ENCODE peak calls at places on chromosomes 11 and 22, in seven cellular contexts. V is aorta, C is left lung, E is heart right ventricle, Y is HepG2, P is K562, M is lower lobe of right lung. J is an unnamed sample.

GRCh38 chr11:118531597-118532084 is 649 bp downstream of the TMEM25 start:
- ATAC-seq in V (peak; percentile 13), C (peak; percentile 18), E (peak; percentile 27), Y (peak; percentile 37), P (no peak), M (peak; percentile 8), J (no peak)

GRCh38 chr11:70517203-70517602 is 118.9 kb downstream of the CTTN start:
- ATAC-seq in V (no peak), C (peak; percentile 56), E (no peak), Y (no peak), P (no peak), M (peak; percentile 62), J (no peak)

GRCh38 chr22:24165673-24166072 is 15.6 kb upstream of the SUSD2 start:
- ATAC-seq in V (no peak), C (no peak), E (no peak), Y (no peak), P (no peak), M (no peak), J (no peak)

GRCh38 chr11:77407613-77408012 is 66.3 kb downstream of the PAK1 start:
- ATAC-seq in V (no peak), C (peak; percentile 30), E (peak; percentile 32), Y (peak; percentile 92), P (no peak), M (no peak), J (no peak)

GRCh38 chr22:19429950-19430889 is 1.3 kb downstream of the HIRA start:
- ATAC-seq in V (no peak), C (no peak), E (no peak), Y (peak; percentile 3), P (peak; percentile 20), M (no peak), J (no peak)

GRCh38 chr11:20054584-20054983 is 105.7 kb downstream of the DBX1 start:
- ATAC-seq in V (no peak), C (no peak), E (no peak), Y (no peak), P (no peak), M (no peak), J (no peak)

GRCh38 chr11:95245038-95245437 is 14.0 kb upstream of the SESN3 start:
- ATAC-seq in V (no peak), C (peak; percentile 50), E (no peak), Y (no peak), P (no peak), M (peak; percentile 45), J (no peak)

GRCh38 chr22:46687045-46687444 is 51.0 kb downstream of the CERK start:
- ATAC-seq in V (peak; percentile 23), C (no peak), E (no peak), Y (no peak), P (no peak), M (no peak), J (no peak)

GRCh38 chr11:18739684-18740083 is 13.7 kb upstream of the IGSF22 start:
- ATAC-seq in V (no peak), C (no peak), E (no peak), Y (peak; percentile 27), P (peak; percentile 77), M (no peak), J (no peak)

GRCh38 chr22:29661355-29661754 is 57.9 kb downstream of the NF2 start:
- ATAC-seq in V (no peak), C (no peak), E (no peak), Y (no peak), P (no peak), M (no peak), J (no peak)

GRCh38 chr11:86089659-86090058 is 20.8 kb upstream of the PICALM start:
- ATAC-seq in V (no peak), C (no peak), E (peak; percentile 83), Y (no peak), P (no peak), M (no peak), J (no peak)

GRCh38 chr22:21779444-21779843 is 43.9 kb upstream of the YPEL1 start:
- ATAC-seq in V (no peak), C (no peak), E (no peak), Y (no peak), P (no peak), M (no peak), J (no peak)

GRCh38 chr11:43738600-43739409 is 58.3 kb downstream of the HSD17B12 start:
- ATAC-seq in V (peak; percentile 47), C (peak; percentile 89), E (peak; percentile 88), Y (peak; percentile 61), P (peak; percentile 92), M (peak; percentile 46), J (no peak)

DNA sequence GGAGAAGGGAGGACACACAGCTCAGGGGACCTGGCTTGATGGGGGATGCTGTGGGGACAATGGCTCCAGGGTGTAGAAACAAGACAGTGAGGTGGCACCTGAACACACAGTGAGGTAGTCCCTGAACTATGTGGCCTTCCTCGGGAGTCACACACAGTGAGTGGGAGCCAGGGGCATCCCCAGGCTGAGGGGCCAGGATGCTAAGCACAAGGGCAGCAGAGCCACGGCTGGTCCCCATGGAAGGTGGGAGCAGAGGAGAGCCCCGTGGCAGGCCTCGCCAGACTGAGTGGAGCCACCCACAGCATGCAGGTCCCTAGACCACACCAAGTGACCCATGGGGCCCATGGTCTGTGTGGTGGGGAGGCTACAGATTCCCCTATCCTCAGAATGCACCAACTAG is 26.0 kb upstream of the ABCC8 start:
- ATAC-seq in V (no peak), C (no peak), E (no peak), Y (no peak), P (no peak), M (no peak), J (no peak)
- H3K36me3 ChIP-seq in V (no peaks in the 10 kb centered on the region), C (no peaks in the 10 kb centered on the region), E (no peaks in the 10 kb centered on the region), Y (no peaks in the 10 kb centered on the region), P (no peaks in the 10 kb centered on the region), M (no peaks in the 10 kb centered on the region), J (no peaks in the 10 kb centered on the region)

GRCh38 chr11:64268028-64268686 is 16.3 kb downstream of the BAD start:
- ATAC-seq in V (no peak), C (no peak), E (no peak), Y (no peak), P (no peak), M (no peak), J (no peak)
- H3K4me3 ChIP-seq in V (no peak overlapping the region), C (peak overlapping the region; percentile 81), E (no peak overlapping the region), Y (peak overlapping the region; percentile 86), P (peak overlapping the region; percentile 60), M (peak overlapping the region; percentile 95), J (peak overlapping the region; percentile 70)

GRCh38 chr11:875769-876301 is 33.2 kb downstream of the TSPAN4 start:
- ATAC-seq in V (no peak), C (no peak), E (no peak), Y (no peak), P (peak; percentile 80), M (no peak), J (no peak)
- H3K36me3 ChIP-seq in V (no peaks in the 10 kb centered on the region), C (peaks cover 22% of the 10 kb centered on the region), E (no peaks in the 10 kb centered on the region), Y (peaks cover 7% of the 10 kb centered on the region), P (peaks cover 59% of the 10 kb centered on the region), M (peaks cover 14% of the 10 kb centered on the region), J (peaks cover 48% of the 10 kb centered on the region)

GRCh38 chr22:49966716-49967332 is 6.3 kb downstream of the PIM3 start:
- ATAC-seq in V (no peak), C (no peak), E (no peak), Y (peak; percentile 36), P (no peak), M (peak; percentile 0), J (no peak)

GRCh38 chr22:49965291-49966040 is 4.9 kb downstream of the PIM3 start:
- ATAC-seq in V (no peak), C (no peak), E (no peak), Y (peak; percentile 4), P (no peak), M (no peak), J (no peak)

GRCh38 chr22:49964493-49965290 is 4.1 kb downstream of the PIM3 start:
- ATAC-seq in V (no peak), C (no peak), E (no peak), Y (no peak), P (no peak), M (no peak), J (no peak)

GRCh38 chr22:49967333-49968241 is 7.0 kb downstream of the PIM3 start:
- ATAC-seq in V (no peak), C (no peak), E (no peak), Y (peak; percentile 28), P (no peak), M (no peak), J (no peak)

DNA sequence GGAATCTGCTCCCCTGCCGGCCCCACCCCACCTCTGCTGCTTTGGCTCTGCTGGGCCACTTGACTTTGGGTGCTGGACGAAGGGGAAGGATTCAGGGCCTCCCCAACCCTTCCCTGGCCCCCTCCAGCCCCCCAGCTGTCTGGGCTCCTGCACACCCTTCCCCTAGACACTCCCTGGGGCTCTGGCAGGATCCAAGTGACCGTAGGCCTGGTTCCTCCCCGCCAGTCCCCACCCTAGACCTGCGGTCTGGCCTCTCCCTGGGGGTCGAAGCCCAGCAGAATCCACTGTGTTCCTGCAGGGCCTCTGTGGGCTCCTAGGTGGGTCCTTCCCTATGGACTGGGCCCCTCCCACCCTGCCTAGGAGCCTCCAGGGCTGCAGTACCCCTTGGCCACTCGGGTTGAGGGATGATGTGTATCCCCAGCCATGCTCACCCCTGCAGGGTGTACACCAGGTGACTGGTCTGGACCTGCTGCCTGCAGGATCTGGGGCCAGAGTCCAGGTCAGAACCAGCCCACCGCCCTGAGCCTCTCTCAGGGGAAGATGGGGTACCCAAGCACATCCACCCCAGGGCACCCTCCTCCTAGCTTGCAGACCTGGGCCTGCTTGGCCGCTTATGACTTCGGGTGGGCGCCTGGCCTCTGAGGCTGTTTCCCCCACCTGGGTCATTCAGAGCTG is 5.6 kb downstream of the PIM3 start:
- ATAC-seq in V (no peak), C (no peak), E (no peak), Y (peak; percentile 22), P (no peak), M (no peak), J (no peak)
- H3K4me3 ChIP-seq in V (no peak overlapping the region), C (peak overlapping the region; percentile 100), E (no peak overlapping the region), Y (peak overlapping the region; percentile 26), P (no peak overlapping the region), M (peak overlapping the region; percentile 95), J (no peak overlapping the region)

DNA sequence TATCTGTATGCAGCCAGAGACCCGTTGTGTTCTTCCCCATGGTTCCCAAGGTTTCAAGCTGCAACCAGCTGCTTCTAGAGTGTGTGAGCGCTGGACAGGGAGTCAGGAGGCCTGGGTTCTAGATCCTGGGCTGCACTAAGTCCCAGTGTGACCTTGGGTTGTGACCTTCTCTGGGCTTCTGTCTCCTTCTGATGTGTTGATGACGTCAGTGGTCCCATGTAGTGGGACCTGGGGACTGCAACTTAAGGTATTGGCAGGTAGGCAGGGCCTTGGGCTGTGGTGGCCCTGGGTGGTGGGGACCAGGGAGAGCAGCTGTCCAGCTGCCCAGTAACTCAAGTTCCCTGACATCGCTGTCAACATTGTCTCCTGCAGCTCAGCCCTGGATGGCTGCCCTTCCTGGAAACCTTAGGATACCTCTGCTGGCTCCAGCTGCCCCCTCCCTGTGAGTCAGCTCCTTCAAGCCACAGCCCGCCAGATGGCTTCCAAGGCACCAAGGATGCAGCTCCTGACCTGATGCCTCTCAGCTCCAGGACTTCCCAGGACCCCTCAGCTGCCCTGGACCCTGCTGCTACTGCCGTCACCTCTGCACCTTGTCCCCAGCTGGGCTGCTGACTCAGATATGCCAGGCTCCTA is 1.3 kb upstream of the PVALB start:
- ATAC-seq in V (no peak), C (no peak), E (no peak), Y (no peak), P (no peak), M (no peak), J (no peak)
- H3K36me3 ChIP-seq in V (no peaks in the 10 kb centered on the region), C (no peaks in the 10 kb centered on the region), E (no peaks in the 10 kb centered on the region), Y (no peaks in the 10 kb centered on the region), P (no peaks in the 10 kb centered on the region), M (no peaks in the 10 kb centered on the region), J (no peaks in the 10 kb centered on the region)

GRCh38 chr11:61879152-61879551 is 12.2 kb downstream of the FADS3 start:
- ATAC-seq in V (no peak), C (no peak), E (no peak), Y (no peak), P (no peak), M (no peak), J (no peak)
- H3K4me3 ChIP-seq in V (no peak overlapping the region), C (no peak overlapping the region), E (no peak overlapping the region), Y (no peak overlapping the region), P (no peak overlapping the region), M (no peak overlapping the region), J (no peak overlapping the region)